ENCODE peak calls at places on chromosomes 1 and 21, in four cellular contexts. T is GM06990, S is cardiac muscle cell, V is thoracic aorta. P is an unnamed sample. For H3K27me3, the result is how much of the 10 kb centered on the place peaks cover.

GRCh38 chr1:117033149-117033548 is 27.0 kb upstream of the TTF2 start:
- DNase-seq in S (no peak), T (no peak), V (no peak), P (no peak)

GRCh38 chr1:156804572-156805243 is 11.9 kb downstream of the SH2D2A start:
- DNase-seq in V (no peak), S (peak), T (no peak), P (peak)

GRCh38 chr1:57987507-57987906 is 559.0 kb downstream of the OMA1 start:
- DNase-seq in V (no peak), S (no peak), T (no peak), P (no peak)

GRCh38 chr1:74534241-74534640 is 21.8 kb upstream of the LRRC53 start:
- DNase-seq in V (no peak), T (no peak), S (no peak), P (no peak)

GRCh38 chr1:157274698-157275534 is 136.7 kb upstream of the ETV3 start:
- DNase-seq in T (no peak), V (no peak), S (peak), P (peak)

GRCh38 chr1:177170756-177171535 is at the start of gene BRINP2:
- DNase-seq in T (peak), S (peak), V (no peak), P (peak)

GRCh38 chr1:116321766-116322175 is 51.3 kb upstream of the ATP1A1 start:
- DNase-seq in S (no peak), V (no peak), T (no peak), P (no peak)

GRCh38 chr1:7549277-7549676 is 221.8 kb upstream of the VAMP3 start:
- DNase-seq in S (peak), T (peak), V (no peak), P (peak)

GRCh38 chr21:38993561-38993960 is 187.8 kb downstream of the ETS2 start:
- DNase-seq in T (no peak), V (peak), S (peak), P (peak)

GRCh38 chr1:159916240-159917051 is 8.9 kb downstream of the TAGLN2 start:
- DNase-seq in S (peak), T (no peak), V (no peak), P (peak)

GRCh38 chr1:183106746-183107145 is 79.3 kb upstream of the LAMC2 start:
- DNase-seq in V (no peak), S (no peak), T (no peak), P (peak)

GRCh38 chr1:85480566-85480965 is 15.6 kb upstream of the DDAH1 start:
- DNase-seq in T (no peak), S (no peak), V (no peak), P (no peak)

GRCh38 chr1:15014521-15014920 is 139.0 kb upstream of the TMEM51 start:
- DNase-seq in S (no peak), T (no peak), V (no peak), P (peak)

GRCh38 chr1:173682174-173682573 is 12.5 kb upstream of the ANKRD45 start:
- DNase-seq in T (no peak), V (no peak), S (no peak), P (no peak)

GRCh38 chr1:167756760-167757405 is 35.1 kb downstream of the MPZL1 start:
- DNase-seq in V (no peak), T (no peak), S (peak), P (peak)

GRCh38 chr1:225451340-225451739 is 23.5 kb upstream of the LBR start:
- DNase-seq in T (no peak), V (no peak), S (no peak), P (no peak)

GRCh38 chr1:193103759-193104495 is 1.3 kb downstream of the GLRX2 start:
- DNase-seq in T (no peak), S (no peak), V (no peak), P (no peak)

GRCh38 chr1:201999625-202000238 is 10.7 kb upstream of the ELF3 start:
- DNase-seq in V (no peak), T (no peak), S (peak), P (peak)

GRCh38 chr1:156692409-156692957 is 12.9 kb downstream of the CRABP2 start:
- DNase-seq in S (no peak), T (no peak), V (no peak), P (no peak)

GRCh38 chr1:222347627-222348026 is 200.3 kb downstream of the HHIPL2 start:
- DNase-seq in V (no peak), S (no peak), T (no peak), P (no peak)

GRCh38 chr1:113978863-113979702 is at the start of gene OLFML3:
- DNase-seq in T (no peak), S (peak), V (peak), P (peak)

GRCh38 chr21:43361493-43362296 is 65.2 kb downstream of the SIK1 start:
- DNase-seq in S (peak), V (no peak), T (peak), P (peak)

GRCh38 chr1:47731730-47732129 is 265.5 kb downstream of the TRABD2B start:
- DNase-seq in T (no peak), V (no peak), S (no peak), P (no peak)

GRCh38 chr21:41957991-41958766 is 4.4 kb upstream of the C2CD2 start:
- DNase-seq in T (no peak), S (peak), V (peak), P (peak)

GRCh38 chr1:113758631-113759340 is 500 bp downstream of the PHTF1 start:
- DNase-seq in T (peak), S (peak), V (peak), P (peak)

DNA sequence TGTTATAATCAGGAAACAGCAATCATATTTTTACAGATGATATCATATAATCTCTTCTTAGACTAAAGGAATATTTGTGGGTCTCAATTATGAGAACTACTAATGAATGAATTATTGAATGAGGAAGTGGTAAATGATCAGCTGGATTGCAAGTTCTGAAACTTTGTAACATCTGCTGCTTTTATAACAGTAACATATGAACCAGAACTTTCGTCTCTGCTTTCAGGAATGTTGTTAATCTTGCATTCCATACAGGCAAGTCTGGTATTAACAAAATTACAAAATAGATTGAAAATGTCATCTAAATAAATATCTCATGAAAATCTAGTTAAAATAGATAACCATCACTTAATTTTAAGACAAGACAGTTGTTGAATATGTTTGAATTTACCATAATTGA is 110.5 kb upstream of the COL11A1 start:
- DNase-seq in V (no peak), S (no peak), T (no peak), P (no peak)
- H3K27me3 ChIP-seq in V (under half), S (under half), T (under half), P (under half)

GRCh38 chr1:19529570-19530145 is 44.3 kb upstream of the CAPZB start:
- DNase-seq in S (no peak), V (no peak), T (no peak), P (peak)

GRCh38 chr1:19535214-19535613 is 49.9 kb upstream of the CAPZB start:
- DNase-seq in V (no peak), S (no peak), T (no peak), P (no peak)

GRCh38 chr1:19536519-19536918 is 51.2 kb upstream of the CAPZB start:
- DNase-seq in V (no peak), T (no peak), S (no peak), P (no peak)

GRCh38 chr1:19533626-19534025 is 48.3 kb upstream of the CAPZB start:
- DNase-seq in V (no peak), S (no peak), T (no peak), P (no peak)

DNA sequence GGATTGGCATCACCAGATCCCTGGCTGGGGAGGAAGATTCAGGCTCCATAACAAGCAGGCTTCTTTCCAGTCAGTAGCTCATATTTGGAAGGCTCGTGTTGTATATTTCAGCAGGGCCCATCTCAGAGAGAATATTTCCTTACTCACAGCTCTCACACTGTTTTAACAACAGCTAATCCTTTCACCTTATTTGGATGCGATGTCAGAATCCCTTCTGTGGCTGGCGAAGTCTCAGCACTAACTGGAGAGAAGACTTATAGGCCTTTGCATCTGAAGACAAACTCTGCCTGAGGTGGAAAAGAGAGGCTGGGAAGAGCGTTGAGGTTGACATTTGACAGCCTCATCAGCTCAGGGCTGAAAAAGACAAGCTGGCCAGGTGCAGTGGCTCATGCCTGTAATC is 47.2 kb upstream of the CAPZB start:
- DNase-seq in T (no peak), V (no peak), S (no peak), P (no peak)
- H3K27me3 ChIP-seq in T (under half), V (under half), S (under half), P (under half)

DNA sequence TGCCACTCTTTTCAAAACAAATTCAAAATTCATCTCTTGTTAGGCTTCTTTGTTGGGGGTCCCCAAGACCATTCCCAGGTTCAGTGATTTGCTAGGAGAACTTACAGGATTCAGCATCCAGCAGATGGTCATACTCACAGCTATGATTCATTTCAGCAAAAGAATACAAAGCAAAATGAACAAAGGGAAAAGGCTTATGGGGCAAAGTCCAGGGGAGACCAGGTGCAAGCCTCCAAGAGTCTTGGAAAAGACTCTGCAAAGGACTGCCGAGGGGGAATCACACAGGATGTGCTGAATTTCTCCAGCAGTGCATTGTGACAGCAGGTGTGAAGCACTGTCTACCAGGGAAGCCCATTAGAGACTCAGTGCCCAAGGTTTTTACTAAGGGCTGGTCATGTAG is 7.3 kb downstream of the TRAF5 start:
- DNase-seq in S (no peak), V (no peak), T (no peak), P (peak)
- H3K27me3 ChIP-seq in S (under half), V (under half), T (under half), P (under half)

DNA sequence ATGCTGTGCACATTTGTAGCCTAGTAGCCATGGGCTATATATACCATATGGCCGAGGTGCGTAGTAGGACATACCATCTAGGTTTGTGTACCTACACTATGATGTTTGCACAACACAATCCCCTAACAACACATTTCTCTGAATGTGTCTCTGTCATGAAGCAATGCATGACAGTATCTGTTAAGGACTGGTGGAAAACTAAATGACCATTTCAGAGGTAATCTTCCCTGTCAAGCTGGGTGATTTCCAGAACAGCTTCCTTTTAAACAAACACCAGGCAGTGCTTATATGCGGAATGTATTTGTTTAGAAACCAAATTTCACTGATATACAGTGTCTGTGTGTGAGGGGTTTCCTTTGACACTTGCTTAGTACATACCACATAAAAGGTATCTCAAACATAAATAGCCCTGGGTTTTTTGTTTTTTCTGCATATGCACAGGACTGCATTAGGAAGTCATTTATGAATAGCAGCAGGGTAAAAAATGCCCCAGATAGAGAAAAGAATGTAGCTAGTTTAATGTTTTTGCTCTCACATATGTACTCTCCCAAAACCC is 95.6 kb downstream of the TGFBR3 start:
- DNase-seq in V (no peak), S (no peak), T (no peak), P (peak)
- H3K27me3 ChIP-seq in V (under half), S (under half), T (under half), P (under half)

DNA sequence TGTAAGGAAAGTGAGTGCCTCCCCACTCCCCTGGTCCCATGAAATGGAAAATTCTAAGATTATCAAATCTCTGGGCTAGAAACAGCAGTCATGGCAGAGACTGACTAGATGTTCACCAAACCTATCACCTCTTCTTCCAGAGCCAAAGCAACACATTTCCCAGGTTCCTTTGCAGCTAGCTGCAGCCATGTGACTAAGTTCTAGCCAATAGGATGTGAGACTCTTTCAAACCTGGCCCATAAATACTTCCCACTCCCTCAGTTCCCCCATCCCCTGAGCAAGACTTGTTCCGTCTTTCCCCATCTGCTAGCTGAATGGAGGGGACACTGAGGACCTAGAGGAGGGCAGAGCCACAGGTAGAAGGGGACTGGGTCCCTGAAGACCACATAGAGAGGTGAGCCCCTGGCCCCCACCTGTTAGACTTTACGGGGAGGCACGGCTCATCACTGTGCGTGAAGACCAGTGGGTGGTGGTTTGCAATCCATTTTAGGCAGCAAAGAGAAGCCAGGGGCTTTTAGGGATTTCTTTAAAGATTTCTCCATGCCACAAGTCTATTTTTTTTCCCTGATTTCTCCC is 17.2 kb downstream of the FAM43B start:
- DNase-seq in S (no peak), T (no peak), V (no peak), P (no peak)
- H3K27me3 ChIP-seq in S (under half), T (under half), V (under half), P (under half)

GRCh38 chr1:20344738-20345137 is 54.1 kb downstream of the VWA5B1 start:
- DNase-seq in S (no peak), V (no peak), T (no peak), P (no peak)

GRCh38 chr1:20339811-20340457 is 49.3 kb downstream of the VWA5B1 start:
- DNase-seq in S (no peak), V (no peak), T (no peak), P (no peak)

GRCh38 chr1:20343149-20343936 is 52.7 kb downstream of the VWA5B1 start:
- DNase-seq in V (no peak), T (peak), S (no peak), P (no peak)

GRCh38 chr1:20343937-20344302 is 53.2 kb downstream of the VWA5B1 start:
- DNase-seq in T (no peak), S (no peak), V (no peak), P (no peak)

DNA sequence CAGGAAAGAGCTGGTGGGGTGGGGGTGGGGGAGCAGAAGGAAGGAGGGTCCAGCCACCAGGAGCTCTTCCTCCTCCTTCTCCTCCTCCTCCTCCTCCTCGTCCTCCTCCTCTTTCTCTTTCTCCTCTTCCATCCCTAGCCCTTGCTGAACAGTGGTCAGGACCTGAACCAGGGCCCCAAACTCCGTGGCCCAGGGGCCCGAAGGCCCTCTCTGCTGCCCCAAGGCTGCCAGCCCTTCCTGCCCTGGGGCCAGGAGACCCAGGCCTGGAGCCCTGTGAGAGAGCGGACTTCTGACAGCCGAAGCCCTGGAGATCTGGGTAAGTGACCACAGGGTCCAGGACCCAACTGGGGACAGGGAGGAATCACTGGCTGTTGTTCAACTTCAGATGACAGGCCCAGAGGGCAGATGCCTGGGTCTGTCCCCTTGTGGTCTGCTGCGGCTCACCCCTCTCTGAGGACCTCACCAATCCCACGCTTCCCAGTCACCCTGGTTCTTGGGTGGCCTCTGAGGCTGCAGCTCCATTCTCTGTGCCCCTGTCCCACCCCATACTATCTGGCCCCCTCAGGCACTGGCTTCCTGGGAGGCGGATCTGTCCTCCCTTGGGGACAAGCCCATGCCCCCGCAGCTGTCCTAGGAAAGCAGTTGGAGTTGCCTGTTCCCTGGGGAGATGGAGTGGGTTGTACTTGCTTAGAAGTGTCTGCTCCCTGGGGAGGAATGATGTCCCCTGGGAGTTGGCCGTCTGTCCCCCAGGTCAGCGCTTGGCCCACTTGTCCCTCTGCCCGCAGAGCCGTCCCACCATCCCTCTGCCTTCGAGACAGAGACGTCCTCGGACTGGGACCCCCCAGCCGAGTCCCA is 51.8 kb downstream of the VWA5B1 start:
- DNase-seq in S (no peak), V (no peak), T (no peak), P (no peak)
- H3K27me3 ChIP-seq in S (under half), V (under half), T (under half), P (under half)

DNA sequence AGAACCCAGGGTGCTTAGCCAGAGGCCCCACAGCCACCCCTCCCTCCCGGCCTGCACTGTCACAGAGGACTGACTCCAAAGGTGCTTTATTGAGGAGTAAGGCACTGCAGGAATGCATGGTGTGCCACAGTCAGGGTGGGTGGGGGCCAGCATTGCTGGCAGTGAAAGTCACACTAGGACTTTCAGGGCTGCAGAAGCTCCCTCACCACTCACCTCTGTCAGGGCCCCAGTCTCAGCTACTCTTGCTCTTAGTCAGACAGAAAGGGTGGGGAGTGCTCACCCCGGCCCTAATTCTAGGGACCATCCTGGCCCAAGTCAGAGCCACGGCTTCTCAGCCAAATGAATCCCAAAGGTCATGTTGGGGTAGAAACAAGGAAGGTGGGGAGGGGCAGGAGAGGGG is 19.4 kb downstream of the KNCN start:
- DNase-seq in S (no peak), T (no peak), V (no peak), P (no peak)
- H3K27me3 ChIP-seq in S (half or more), T (under half), V (under half), P (half or more)